ENCODE peak calls at places on chromosomes 4 and X, in seven cellular contexts. J, V, Z, K, G, Y and R are unnamed samples.

GRCh38 chrX:74923942-74924448 is 1.3 kb downstream of the NEXMIF start:
- DNase-seq in Y (peak; percentile 29), J (peak; percentile 19), V (no peak), Z (peak; percentile 40), K (peak; percentile 5), G (peak; percentile 21), R (no peak)

GRCh38 chr4:3198906-3199305 is 50.1 kb upstream of the MSANTD1 start:
- DNase-seq in Y (no peak), Z (no peak), K (no peak), J (no peak), V (no peak), G (no peak), R (peak; percentile 56)

GRCh38 chr4:4857001-4857808 is 2.3 kb upstream of the MSX1 start:
- DNase-seq in Z (peak; percentile 20), K (no peak), Y (no peak), J (no peak), G (no peak), V (no peak), R (no peak)

GRCh38 chr4:159002950-159003349 is 99.9 kb upstream of the RAPGEF2 start:
- DNase-seq in Z (no peak), J (peak; percentile 41), G (no peak), Y (no peak), K (peak; percentile 94), V (no peak), R (no peak)

GRCh38 chr4:173318648-173319211 is 15.4 kb downstream of the HMGB2 start:
- DNase-seq in K (peak; percentile 71), Z (no peak), J (no peak), G (no peak), Y (no peak), V (no peak), R (no peak)

GRCh38 chr4:183284965-183285364 is 35.1 kb downstream of the CLDN22 start:
- DNase-seq in Y (no peak), Z (no peak), K (no peak), G (no peak), J (no peak), V (no peak), R (no peak)

GRCh38 chr4:175702703-175703102 is 109.4 kb downstream of the GPM6A start:
- DNase-seq in K (no peak), J (no peak), Y (no peak), V (no peak), Z (no peak), G (no peak), R (no peak)

GRCh38 chr4:24754586-24754985 is 40.8 kb upstream of the SOD3 start:
- DNase-seq in K (no peak), Z (no peak), G (no peak), V (no peak), Y (no peak), J (no peak), R (no peak)

GRCh38 chrX:42686706-42687105 is 91.3 kb downstream of the PPP1R2C start:
- DNase-seq in V (no peak), K (no peak), Z (no peak), G (no peak), J (no peak), Y (no peak), R (no peak)

DNA sequence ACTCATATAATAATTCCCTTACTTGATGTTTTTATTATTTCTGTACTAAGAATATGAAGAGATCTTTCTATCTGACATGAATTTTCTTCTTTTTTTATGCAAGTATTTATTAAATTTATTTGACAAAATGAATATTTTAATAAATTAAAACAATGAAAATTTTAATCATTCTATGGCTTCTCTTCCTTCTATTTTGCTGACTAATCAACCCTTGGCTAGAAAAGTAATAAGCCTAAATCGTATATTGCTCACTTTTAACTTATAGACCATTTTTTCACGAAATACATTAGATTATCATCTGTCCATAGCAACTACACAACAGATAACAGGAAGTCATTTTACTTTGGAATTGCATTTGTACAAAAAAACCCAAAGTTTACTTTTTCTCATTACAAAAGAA is 38.6 kb downstream of the PRSS12 start:
- DNase-seq in Z (no peak), G (no peak), J (no peak), K (no peak), Y (no peak), V (no peak), R (no peak)
- H3K36me3 ChIP-seq in Z (no peaks in the 10 kb centered on the region), G (no peaks in the 10 kb centered on the region), J (no peaks in the 10 kb centered on the region), K (no peaks in the 10 kb centered on the region), Y (no peaks in the 10 kb centered on the region), V (no peaks in the 10 kb centered on the region), R (no peaks in the 10 kb centered on the region)

GRCh38 chrX:154367474-154368308 is 6.7 kb downstream of the FLNA start:
- DNase-seq in Z (no peak), G (no peak), V (no peak), J (no peak), K (no peak), Y (no peak), R (no peak)
- H3K36me3 ChIP-seq in Z (peaks cover 4% of the 10 kb centered on the region), G (no peaks in the 10 kb centered on the region), V (no peaks in the 10 kb centered on the region), J (no peaks in the 10 kb centered on the region), K (peaks cover 55% of the 10 kb centered on the region), Y (no peaks in the 10 kb centered on the region), R (peaks cover 78% of the 10 kb centered on the region)

GRCh38 chr4:522438-522837 is 23.4 kb downstream of the PIGG start:
- DNase-seq in K (no peak), V (no peak), Z (no peak), Y (no peak), J (no peak), G (no peak), R (no peak)
- H3K36me3 ChIP-seq in K (peaks cover 17% of the 10 kb centered on the region), V (peaks cover 16% of the 10 kb centered on the region), Z (peaks cover 7% of the 10 kb centered on the region), Y (peaks cover 6% of the 10 kb centered on the region), J (no peaks in the 10 kb centered on the region), G (no peaks in the 10 kb centered on the region), R (peaks cover 96% of the 10 kb centered on the region)

GRCh38 chr4:113607998-113608397 is 153.5 kb downstream of the CAMK2D start:
- DNase-seq in G (no peak), V (no peak), Y (no peak), J (no peak), Z (no peak), K (no peak), R (no peak)
- H3K36me3 ChIP-seq in G (no peaks in the 10 kb centered on the region), V (no peaks in the 10 kb centered on the region), Y (no peaks in the 10 kb centered on the region), J (no peaks in the 10 kb centered on the region), Z (peaks cover 7% of the 10 kb centered on the region), K (no peaks in the 10 kb centered on the region), R (no peaks in the 10 kb centered on the region)

DNA sequence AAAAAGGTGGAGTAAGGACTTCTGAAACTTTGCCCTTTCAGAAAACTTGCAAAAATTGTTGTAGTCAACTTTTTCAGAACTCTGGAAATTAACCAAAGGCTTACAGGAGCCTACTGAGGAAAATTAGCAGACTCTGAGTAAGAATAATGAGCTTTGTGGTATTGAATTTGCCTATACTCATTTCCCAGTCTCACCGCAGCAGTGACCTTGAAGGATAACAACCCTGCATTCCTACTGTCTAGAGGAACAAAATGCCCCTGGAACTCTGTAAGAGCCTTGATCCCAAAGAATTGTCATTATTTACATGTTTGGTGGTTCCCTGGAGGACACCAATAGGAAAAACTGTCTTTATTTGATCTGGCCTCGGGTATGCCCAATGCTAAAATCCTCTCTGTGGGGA is 57.9 kb downstream of the MND1 start:
- DNase-seq in G (no peak), Z (no peak), K (no peak), J (no peak), V (no peak), Y (no peak), R (no peak)
- H3K36me3 ChIP-seq in G (no peaks in the 10 kb centered on the region), Z (no peaks in the 10 kb centered on the region), K (peaks cover 5% of the 10 kb centered on the region), J (no peaks in the 10 kb centered on the region), V (no peaks in the 10 kb centered on the region), Y (no peaks in the 10 kb centered on the region), R (no peaks in the 10 kb centered on the region)